ENCODE peak calls at places on chromosomes 7 and 10, in four cellular contexts. F is skeletal muscle cell, O is sciatic nerve, E is EL. M is an unnamed sample.

GRCh38 chr7:44797329-44798258 is 1.1 kb downstream of the PPIA start:
- DNase-seq in F (peak; percentile 63), O (peak; percentile 92), E (peak; percentile 87), M (peak; percentile 76)

GRCh38 chr7:18866359-18867036 is 250.9 kb downstream of the TWIST1 start:
- DNase-seq in F (peak; percentile 100), O (peak; percentile 87), E (peak; percentile 97), M (no peak)

GRCh38 chr10:112826018-112826697 is 123.9 kb upstream of the TCF7L2 start:
- DNase-seq in F (no peak), O (no peak), E (no peak), M (no peak)

GRCh38 chr10:122849090-122849489 is 3.4 kb upstream of the CUZD1 start:
- DNase-seq in F (no peak), O (no peak), E (no peak), M (no peak)

GRCh38 chr10:58867683-58868082 is 308.8 kb upstream of the PHYHIPL start:
- DNase-seq in F (no peak), O (no peak), E (no peak), M (no peak)

GRCh38 chr10:95837783-95838182 is 70.0 kb upstream of the CC2D2B start:
- DNase-seq in F (no peak), O (no peak), E (no peak), M (no peak)

GRCh38 chr7:26675143-26675887 is 189.1 kb downstream of the SKAP2 start:
- DNase-seq in F (peak; percentile 17), O (no peak), E (peak; percentile 60), M (no peak)

GRCh38 chr7:8035647-8036518 is 67.3 kb downstream of the GLCCI1 start:
- DNase-seq in F (no peak), O (no peak), E (peak; percentile 31), M (no peak)

GRCh38 chr10:51108404-51108803 is 34.1 kb downstream of the PRKG1 start:
- DNase-seq in F (no peak), O (no peak), E (peak; percentile 21), M (no peak)

GRCh38 chr7:30445770-30446169 is 32.8 kb downstream of the NOD1 start:
- DNase-seq in F (peak; percentile 29), O (peak; percentile 81), E (peak; percentile 36), M (peak; percentile 41)

GRCh38 chr10:30038961-30039536 is 20.3 kb downstream of the JCAD start:
- DNase-seq in F (no peak), O (no peak), E (no peak), M (no peak)

GRCh38 chr10:131843881-131844284 is 56.9 kb upstream of the PPP2R2D start:
- DNase-seq in F (no peak), O (peak; percentile 26), E (no peak), M (no peak)

GRCh38 chr10:8379906-8380832 is 325.7 kb downstream of the GATA3 start:
- DNase-seq in F (no peak), O (no peak), E (no peak), M (no peak)

GRCh38 chr10:116271593-116272496 is 1.2 kb downstream of the GFRA1 start:
- DNase-seq in F (no peak), O (peak; percentile 69), E (peak; percentile 57), M (no peak)

GRCh38 chr7:96021533-96021932 is 249.2 kb downstream of the DYNC1I1 start:
- DNase-seq in F (no peak), O (no peak), E (peak; percentile 0), M (no peak)

GRCh38 chr10:95363303-95363912 is 72.6 kb upstream of the PDLIM1 start:
- DNase-seq in F (peak; percentile 17), O (no peak), E (peak; percentile 74), M (peak; percentile 22)

GRCh38 chr10:48523212-48523819 is 81.6 kb downstream of the ARHGAP22 start:
- DNase-seq in F (peak; percentile 82), O (peak; percentile 72), E (peak; percentile 94), M (no peak)

GRCh38 chr10:102451105-102451969 is at the start of gene C10orf95:
- DNase-seq in F (no peak), O (no peak), E (no peak), M (no peak)

GRCh38 chr10:119981826-119982225 is 89.3 kb downstream of the SEC23IP start:
- DNase-seq in F (no peak), O (no peak), E (no peak), M (no peak)

GRCh38 chr7:130662426-130662825 is 6.1 kb downstream of the COPG2 start:
- DNase-seq in F (no peak), O (no peak), E (no peak), M (no peak)

M was measured in stimulated activated CD4-positive, alpha-beta T cell treated with anti-CD3 and anti-CD28 coated beads, Interleukin-2, amount 100 ng/mL, for 4 hours.